ENCODE peak calls at places on chromosomes 12 and 14, in seven cellular contexts. One of them, this sample, is unnamed.

GRCh38 chr14:62030387-62030786 is 268.2 kb downstream of the SNAPC1 start:
- DNase-seq in hepatocyte: no peak
- DNase-seq in uterus: no peak
- DNase-seq in HepG2: no peak
- DNase-seq in upper lobe of right lung: no peak
- DNase-seq in lung: no peak
- DNase-seq in colonic mucosa: no peak
- DNase-seq in this sample: no peak

GRCh38 chr14:56474419-56475022 is 105.1 kb upstream of the TMEM260 start:
- DNase-seq in hepatocyte: peak; percentile 72
- DNase-seq in uterus: no peak
- DNase-seq in HepG2: peak; percentile 16
- DNase-seq in upper lobe of right lung: no peak
- DNase-seq in lung: no peak
- DNase-seq in colonic mucosa: no peak
- DNase-seq in this sample: no peak

GRCh38 chr12:28498850-28499249 is 308.6 kb downstream of the CCDC91 start:
- DNase-seq in hepatocyte: no peak
- DNase-seq in uterus: no peak
- DNase-seq in HepG2: no peak
- DNase-seq in upper lobe of right lung: no peak
- DNase-seq in lung: no peak
- DNase-seq in colonic mucosa: no peak
- DNase-seq in this sample: no peak

GRCh38 chr12:32240833-32241232 is 134.2 kb downstream of the BICD1 start:
- DNase-seq in hepatocyte: no peak
- DNase-seq in uterus: no peak
- DNase-seq in HepG2: no peak
- DNase-seq in upper lobe of right lung: no peak
- DNase-seq in lung: no peak
- DNase-seq in colonic mucosa: no peak
- DNase-seq in this sample: no peak

GRCh38 chr12:90682398-90682797 is 272.6 kb downstream of the CCER1 start:
- DNase-seq in hepatocyte: no peak
- DNase-seq in uterus: no peak
- DNase-seq in HepG2: no peak
- DNase-seq in upper lobe of right lung: no peak
- DNase-seq in lung: no peak
- DNase-seq in colonic mucosa: no peak
- DNase-seq in this sample: no peak

GRCh38 chr12:19185262-19185929 is 55.9 kb downstream of the PLEKHA5 start:
- DNase-seq in hepatocyte: no peak
- DNase-seq in uterus: no peak
- DNase-seq in HepG2: no peak
- DNase-seq in upper lobe of right lung: no peak
- DNase-seq in lung: no peak
- DNase-seq in colonic mucosa: no peak
- DNase-seq in this sample: no peak

GRCh38 chr14:30786701-30787100 is 87.7 kb upstream of the COCH start:
- DNase-seq in hepatocyte: no peak
- DNase-seq in uterus: no peak
- DNase-seq in HepG2: no peak
- DNase-seq in upper lobe of right lung: no peak
- DNase-seq in lung: no peak
- DNase-seq in colonic mucosa: no peak
- DNase-seq in this sample: no peak

GRCh38 chr14:85444685-85445084 is 85.3 kb upstream of the FLRT2 start:
- DNase-seq in hepatocyte: peak; percentile 38
- DNase-seq in uterus: no peak
- DNase-seq in HepG2: no peak
- DNase-seq in upper lobe of right lung: no peak
- DNase-seq in lung: no peak
- DNase-seq in colonic mucosa: no peak
- DNase-seq in this sample: no peak

GRCh38 chr14:61992139-61992538 is 229.9 kb downstream of the SNAPC1 start:
- DNase-seq in hepatocyte: no peak
- DNase-seq in uterus: no peak
- DNase-seq in HepG2: no peak
- DNase-seq in upper lobe of right lung: no peak
- DNase-seq in lung: no peak
- DNase-seq in colonic mucosa: peak; percentile 23
- DNase-seq in this sample: no peak

GRCh38 chr14:88929656-88930436 is 105.4 kb downstream of the TTC8 start:
- DNase-seq in hepatocyte: no peak
- DNase-seq in uterus: no peak
- DNase-seq in HepG2: peak; percentile 3
- DNase-seq in upper lobe of right lung: no peak
- DNase-seq in lung: no peak
- DNase-seq in colonic mucosa: no peak
- DNase-seq in this sample: no peak
- TF ChIP-seq CTCF in hepatocyte: no peak
- TF ChIP-seq CTCF in uterus: no peak
- TF ChIP-seq CTCF in HepG2: peak; percentile 42
- TF ChIP-seq CTCF in upper lobe of right lung: no peak
- TF ChIP-seq CTCF in lung: no peak
- TF ChIP-seq CTCF in colonic mucosa: no peak
- TF ChIP-seq CTCF in this sample: no peak

GRCh38 chr12:54430471-54431075 is 11.5 kb upstream of the ITGA5 start:
- DNase-seq in hepatocyte: no peak
- DNase-seq in uterus: no peak
- DNase-seq in HepG2: no peak
- DNase-seq in upper lobe of right lung: no peak
- DNase-seq in lung: no peak
- DNase-seq in colonic mucosa: no peak
- DNase-seq in this sample: no peak

GRCh38 chr12:54428050-54429013 is 9.3 kb upstream of the ITGA5 start:
- DNase-seq in hepatocyte: no peak
- DNase-seq in uterus: peak; percentile 61
- DNase-seq in HepG2: no peak
- DNase-seq in upper lobe of right lung: no peak
- DNase-seq in lung: no peak
- DNase-seq in colonic mucosa: no peak
- DNase-seq in this sample: peak; percentile 79

GRCh38 chr12:54426690-54427089 is 7.6 kb upstream of the ITGA5 start:
- DNase-seq in hepatocyte: no peak
- DNase-seq in uterus: no peak
- DNase-seq in HepG2: no peak
- DNase-seq in upper lobe of right lung: no peak
- DNase-seq in lung: no peak
- DNase-seq in colonic mucosa: no peak
- DNase-seq in this sample: no peak

GRCh38 chr12:54431911-54432814 is 13.1 kb upstream of the ITGA5 start:
- DNase-seq in hepatocyte: peak; percentile 71
- DNase-seq in uterus: peak; percentile 95
- DNase-seq in HepG2: no peak
- DNase-seq in upper lobe of right lung: no peak
- DNase-seq in lung: peak; percentile 43
- DNase-seq in colonic mucosa: peak; percentile 55
- DNase-seq in this sample: peak; percentile 83

GRCh38 chr12:54429014-54429471 is 10.0 kb upstream of the ITGA5 start:
- DNase-seq in hepatocyte: no peak
- DNase-seq in uterus: peak; percentile 42
- DNase-seq in HepG2: peak; percentile 5
- DNase-seq in upper lobe of right lung: no peak
- DNase-seq in lung: no peak
- DNase-seq in colonic mucosa: no peak
- DNase-seq in this sample: no peak
- H3K4me3 ChIP-seq in hepatocyte: no peak overlapping the region
- H3K4me3 ChIP-seq in uterus: no peak overlapping the region
- H3K4me3 ChIP-seq in HepG2: no peak overlapping the region
- H3K4me3 ChIP-seq in upper lobe of right lung: no peak overlapping the region
- H3K4me3 ChIP-seq in lung: no peak overlapping the region
- H3K4me3 ChIP-seq in colonic mucosa: no peak overlapping the region
- H3K4me3 ChIP-seq in this sample: no peak overlapping the region

GRCh38 chr14:94081386-94081820 is 293 bp downstream of the IFI27L1 start:
- DNase-seq in hepatocyte: peak; percentile 32
- DNase-seq in uterus: no peak
- DNase-seq in HepG2: no peak
- DNase-seq in upper lobe of right lung: no peak
- DNase-seq in lung: no peak
- DNase-seq in colonic mucosa: no peak
- DNase-seq in this sample: no peak
- H3K4me1 ChIP-seq in hepatocyte: peaks cover 33% of the 10 kb centered on the region
- H3K4me1 ChIP-seq in uterus: peaks cover 7% of the 10 kb centered on the region
- H3K4me1 ChIP-seq in HepG2: peaks cover 53% of the 10 kb centered on the region
- H3K4me1 ChIP-seq in upper lobe of right lung: peaks cover 42% of the 10 kb centered on the region
- H3K4me1 ChIP-seq in lung: peaks cover 21% of the 10 kb centered on the region
- H3K4me1 ChIP-seq in colonic mucosa: peaks cover 20% of the 10 kb centered on the region
- H3K4me1 ChIP-seq in this sample: peaks cover 39% of the 10 kb centered on the region

DNA sequence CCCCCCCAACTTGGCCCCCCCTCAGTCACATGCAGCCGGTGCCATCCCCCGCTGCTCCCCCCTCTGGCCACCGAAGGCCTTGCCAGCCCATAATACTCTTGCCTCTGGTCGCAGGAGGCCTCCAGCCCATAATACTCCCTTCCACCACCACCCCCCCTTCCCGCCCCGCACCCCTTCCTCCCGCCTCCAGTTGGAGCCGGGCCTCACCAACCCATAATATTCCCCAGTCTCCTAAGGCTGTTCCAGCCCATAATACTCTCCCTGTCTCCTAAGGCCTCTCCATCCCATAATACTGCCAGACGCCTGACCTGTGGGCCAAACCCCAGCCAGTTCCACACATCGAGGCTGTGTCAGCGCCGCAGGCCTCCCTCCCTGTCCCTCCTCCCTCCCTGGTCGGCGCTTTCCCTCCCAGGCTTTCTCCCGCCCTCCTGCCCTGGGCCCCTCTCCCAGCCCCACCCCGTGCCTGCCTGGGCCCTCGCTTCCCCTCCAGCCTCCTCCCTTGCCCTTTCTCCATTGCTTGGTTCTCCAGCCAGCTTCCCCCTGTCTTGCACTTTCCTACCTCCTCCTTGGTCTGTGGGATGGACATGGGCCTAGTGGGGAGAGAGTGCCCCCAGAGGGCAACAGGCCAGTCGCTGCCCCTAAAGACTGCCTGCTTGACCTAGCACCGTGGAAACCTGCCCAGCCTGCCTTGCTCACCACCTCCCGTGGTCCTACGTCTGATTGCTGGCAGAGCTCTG is 6.8 kb upstream of the CHD4 start:
- DNase-seq in hepatocyte: peak; percentile 98
- DNase-seq in uterus: peak; percentile 96
- DNase-seq in HepG2: peak; percentile 97
- DNase-seq in upper lobe of right lung: peak; percentile 93
- DNase-seq in lung: peak; percentile 86
- DNase-seq in colonic mucosa: peak; percentile 91
- DNase-seq in this sample: peak; percentile 77
- TF ChIP-seq CTCF in hepatocyte: peak; percentile 16
- TF ChIP-seq CTCF in uterus: no peak
- TF ChIP-seq CTCF in HepG2: peak; percentile 75
- TF ChIP-seq CTCF in upper lobe of right lung: no peak
- TF ChIP-seq CTCF in lung: no peak
- TF ChIP-seq CTCF in colonic mucosa: no peak
- TF ChIP-seq CTCF in this sample: no peak

DNA sequence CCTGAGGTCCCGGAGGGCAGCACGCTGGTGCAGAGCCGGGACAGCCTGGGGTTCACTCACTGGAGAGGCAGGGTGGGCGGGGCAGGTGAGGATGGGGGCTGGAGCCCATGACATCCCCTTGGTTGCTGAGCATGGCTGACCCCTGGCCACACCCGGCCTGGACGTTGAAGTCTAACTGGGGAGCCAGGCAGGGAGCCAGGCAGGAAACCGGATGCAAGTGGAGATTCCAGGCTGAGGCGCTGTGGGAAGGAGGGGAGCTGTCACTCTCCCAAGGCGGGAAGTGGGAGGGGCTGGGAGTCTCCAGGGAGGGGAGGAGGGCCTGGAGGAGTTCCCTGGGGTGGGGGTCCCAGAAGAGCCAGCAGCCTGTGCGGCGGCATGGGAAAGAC is 7.7 kb upstream of the INF2 start:
- DNase-seq in hepatocyte: peak; percentile 84
- DNase-seq in uterus: peak; percentile 89
- DNase-seq in HepG2: peak; percentile 46
- DNase-seq in upper lobe of right lung: peak; percentile 87
- DNase-seq in lung: peak; percentile 84
- DNase-seq in colonic mucosa: peak; percentile 96
- DNase-seq in this sample: peak; percentile 73
- H3K4me3 ChIP-seq in hepatocyte: no peak overlapping the region
- H3K4me3 ChIP-seq in uterus: no peak overlapping the region
- H3K4me3 ChIP-seq in HepG2: peak overlapping the region; percentile 50
- H3K4me3 ChIP-seq in upper lobe of right lung: peak overlapping the region; percentile 19
- H3K4me3 ChIP-seq in lung: no peak overlapping the region
- H3K4me3 ChIP-seq in colonic mucosa: no peak overlapping the region
- H3K4me3 ChIP-seq in this sample: peak overlapping the region; percentile 59